ENCODE peak calls at places on chromosomes 4 and X, in five cellular contexts. One of them, this sample, is unnamed.

GRCh38 chr4:85595098-85595775 is 120.3 kb downstream of the ARHGAP24 start:
- DNase-seq in MM.1S: no peak
- DNase-seq in endothelial cell of umbilical vein: no peak
- DNase-seq in neural progenitor cell: no peak
- DNase-seq in GM23338: no peak
- DNase-seq in this sample: no peak

GRCh38 chrX:115978068-115978467 is 192.5 kb upstream of the AGTR2 start:
- DNase-seq in MM.1S: no peak
- DNase-seq in endothelial cell of umbilical vein: no peak
- DNase-seq in neural progenitor cell: no peak
- DNase-seq in GM23338: no peak
- DNase-seq in this sample: no peak

GRCh38 chr4:55931833-55932232 is 16.9 kb upstream of the CEP135 start:
- DNase-seq in MM.1S: no peak
- DNase-seq in endothelial cell of umbilical vein: no peak
- DNase-seq in neural progenitor cell: no peak
- DNase-seq in GM23338: no peak
- DNase-seq in this sample: no peak

GRCh38 chr4:81260443-81261102 is 45.6 kb upstream of the PRKG2 start:
- DNase-seq in MM.1S: no peak
- DNase-seq in endothelial cell of umbilical vein: no peak
- DNase-seq in neural progenitor cell: peak; percentile 46
- DNase-seq in GM23338: peak; percentile 86
- DNase-seq in this sample: peak; percentile 1

GRCh38 chrX:84729809-84730208 is 227.6 kb upstream of the HDX start:
- DNase-seq in MM.1S: peak; percentile 78
- DNase-seq in endothelial cell of umbilical vein: peak; percentile 7
- DNase-seq in neural progenitor cell: peak; percentile 58
- DNase-seq in GM23338: peak; percentile 67
- DNase-seq in this sample: peak; percentile 25

GRCh38 chr4:797066-797465 is 28.9 kb downstream of the CPLX1 start:
- DNase-seq in MM.1S: no peak
- DNase-seq in endothelial cell of umbilical vein: no peak
- DNase-seq in neural progenitor cell: no peak
- DNase-seq in GM23338: no peak
- DNase-seq in this sample: no peak

GRCh38 chrX:41027388-41027787 is 57.9 kb upstream of the USP9X start:
- DNase-seq in MM.1S: no peak
- DNase-seq in endothelial cell of umbilical vein: no peak
- DNase-seq in neural progenitor cell: peak; percentile 36
- DNase-seq in GM23338: peak; percentile 28
- DNase-seq in this sample: peak; percentile 67

GRCh38 chr4:55742655-55743191 is 76.9 kb upstream of the EXOC1L start:
- DNase-seq in MM.1S: no peak
- DNase-seq in endothelial cell of umbilical vein: peak; percentile 5
- DNase-seq in neural progenitor cell: peak; percentile 69
- DNase-seq in GM23338: no peak
- DNase-seq in this sample: no peak

GRCh38 chrX:80879143-80879542 is 69.5 kb upstream of the BRWD3 start:
- DNase-seq in MM.1S: peak; percentile 38
- DNase-seq in endothelial cell of umbilical vein: no peak
- DNase-seq in neural progenitor cell: no peak
- DNase-seq in GM23338: no peak
- DNase-seq in this sample: no peak

GRCh38 chr4:93303440-93303839 is 525.1 kb upstream of the ATOH1 start:
- DNase-seq in MM.1S: no peak
- DNase-seq in endothelial cell of umbilical vein: no peak
- DNase-seq in neural progenitor cell: no peak
- DNase-seq in GM23338: no peak
- DNase-seq in this sample: peak; percentile 83

GRCh38 chr4:93710101-93710846 is 118.3 kb upstream of the ATOH1 start:
- DNase-seq in MM.1S: no peak
- DNase-seq in endothelial cell of umbilical vein: no peak
- DNase-seq in neural progenitor cell: peak; percentile 65
- DNase-seq in GM23338: peak; percentile 81
- DNase-seq in this sample: peak; percentile 5

GRCh38 chrX:150198776-150199175 is 164.3 kb upstream of the MAMLD1 start:
- DNase-seq in MM.1S: no peak
- DNase-seq in endothelial cell of umbilical vein: no peak
- DNase-seq in neural progenitor cell: no peak
- DNase-seq in GM23338: no peak
- DNase-seq in this sample: peak; percentile 47

GRCh38 chrX:331145-331771 is 12.7 kb upstream of the GTPBP6 start:
- DNase-seq in MM.1S: no peak
- DNase-seq in endothelial cell of umbilical vein: peak; percentile 27
- DNase-seq in neural progenitor cell: peak; percentile 47
- DNase-seq in GM23338: peak; percentile 71
- DNase-seq in this sample: no peak

GRCh38 chr4:78395642-78396041 is 155.9 kb upstream of the ANXA3 start:
- DNase-seq in MM.1S: no peak
- DNase-seq in endothelial cell of umbilical vein: no peak
- DNase-seq in neural progenitor cell: no peak
- DNase-seq in GM23338: no peak
- DNase-seq in this sample: no peak

GRCh38 chr4:69096810-69097209 is 536 bp downstream of the UGT2B7 start:
- DNase-seq in MM.1S: no peak
- DNase-seq in endothelial cell of umbilical vein: no peak
- DNase-seq in neural progenitor cell: no peak
- DNase-seq in GM23338: no peak
- DNase-seq in this sample: no peak

GRCh38 chrX:133838761-133839676 is 146.4 kb downstream of the GPC3 start:
- DNase-seq in MM.1S: peak; percentile 30
- DNase-seq in endothelial cell of umbilical vein: peak; percentile 30
- DNase-seq in neural progenitor cell: peak; percentile 63
- DNase-seq in GM23338: peak; percentile 76
- DNase-seq in this sample: peak; percentile 10

GRCh38 chrX:2348225-2348624 is 152.6 kb downstream of the DHRSX start:
- DNase-seq in MM.1S: no peak
- DNase-seq in endothelial cell of umbilical vein: no peak
- DNase-seq in neural progenitor cell: peak; percentile 77
- DNase-seq in GM23338: no peak
- DNase-seq in this sample: no peak

GRCh38 chr4:141464366-141464765 is 172.0 kb upstream of the IL15 start:
- DNase-seq in MM.1S: no peak
- DNase-seq in endothelial cell of umbilical vein: no peak
- DNase-seq in neural progenitor cell: no peak
- DNase-seq in GM23338: no peak
- DNase-seq in this sample: no peak

DNA sequence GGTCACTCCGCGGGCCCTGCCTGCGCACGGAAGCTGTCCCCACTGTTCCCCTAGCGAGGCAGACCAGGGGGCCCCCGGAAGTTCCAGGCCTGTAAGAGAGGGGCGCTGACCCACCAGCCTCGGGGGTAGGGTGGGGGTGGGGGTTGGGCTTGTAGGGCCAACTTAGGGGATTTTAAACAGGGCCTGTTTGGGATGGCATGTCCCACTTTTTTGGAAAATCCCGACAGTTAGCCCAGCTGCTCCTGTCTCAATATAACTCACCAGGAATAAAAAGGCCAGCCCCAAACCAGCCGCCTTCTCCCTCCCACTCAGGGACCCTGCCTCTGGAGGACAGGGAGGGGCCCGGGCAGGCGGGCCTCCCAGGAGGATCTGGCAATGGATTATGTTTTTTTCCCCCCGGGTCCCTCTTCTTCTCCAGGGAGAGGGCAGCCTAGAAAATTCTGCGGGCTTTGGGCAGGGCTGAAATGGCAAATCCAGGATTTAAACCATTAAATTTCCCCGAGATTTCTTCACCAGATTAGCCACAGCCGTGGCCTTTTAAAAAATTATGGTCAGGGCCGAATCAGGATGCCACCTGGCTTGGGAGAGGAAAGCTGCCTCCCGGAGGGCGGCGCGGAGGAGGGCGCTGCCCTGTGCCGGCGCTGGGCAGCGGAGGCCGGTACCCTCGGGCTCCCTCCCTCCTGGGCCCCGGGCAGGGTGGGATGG is 959 bp downstream of the PPP2R2C start:
- DNase-seq in MM.1S: no peak
- DNase-seq in endothelial cell of umbilical vein: no peak
- DNase-seq in neural progenitor cell: peak; percentile 34
- DNase-seq in GM23338: peak; percentile 26
- DNase-seq in this sample: no peak
- H3K27ac ChIP-seq in MM.1S: no peak overlapping the region
- H3K27ac ChIP-seq in endothelial cell of umbilical vein: no peak overlapping the region
- H3K27ac ChIP-seq in neural progenitor cell: no peak overlapping the region
- H3K27ac ChIP-seq in GM23338: no peak overlapping the region
- H3K27ac ChIP-seq in this sample: no peak overlapping the region

DNA sequence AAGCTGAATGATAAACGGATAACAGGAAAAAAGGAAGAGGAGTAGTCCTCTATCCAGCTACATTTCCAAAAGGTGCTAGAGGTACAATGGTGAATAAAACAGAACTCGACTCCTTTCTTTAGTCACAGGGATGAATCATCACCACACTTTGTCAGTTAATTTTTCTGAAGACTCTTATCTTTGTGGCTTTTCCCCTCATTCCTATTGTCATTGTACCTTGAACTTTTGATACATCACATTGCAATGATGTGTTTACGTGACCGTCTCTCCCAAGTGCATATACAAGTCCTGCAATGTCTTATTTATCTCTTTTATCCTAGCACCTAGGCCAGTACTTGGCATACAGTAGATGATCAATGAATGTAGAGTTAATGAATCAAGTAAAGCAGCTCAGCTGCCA is 134.7 kb downstream of the LHFPL1 start:
- DNase-seq in MM.1S: no peak
- DNase-seq in endothelial cell of umbilical vein: no peak
- DNase-seq in neural progenitor cell: no peak
- DNase-seq in GM23338: no peak
- DNase-seq in this sample: no peak
- H4K20me1 ChIP-seq in MM.1S: no peaks in the 10 kb centered on the region
- H4K20me1 ChIP-seq in endothelial cell of umbilical vein: no peaks in the 10 kb centered on the region
- H4K20me1 ChIP-seq in neural progenitor cell: no peaks in the 10 kb centered on the region
- H4K20me1 ChIP-seq in GM23338: no peaks in the 10 kb centered on the region
- H4K20me1 ChIP-seq in this sample: no peaks in the 10 kb centered on the region

GRCh38 chrX:13760428-13760827 is 25.9 kb downstream of the OFD1 start:
- DNase-seq in MM.1S: no peak
- DNase-seq in endothelial cell of umbilical vein: no peak
- DNase-seq in neural progenitor cell: no peak
- DNase-seq in GM23338: no peak
- DNase-seq in this sample: no peak
- H3K36me3 ChIP-seq in MM.1S: no peaks in the 10 kb centered on the region
- H3K36me3 ChIP-seq in endothelial cell of umbilical vein: no peaks in the 10 kb centered on the region
- H3K36me3 ChIP-seq in neural progenitor cell: no peaks in the 10 kb centered on the region
- H3K36me3 ChIP-seq in GM23338: peaks cover 5% of the 10 kb centered on the region
- H3K36me3 ChIP-seq in this sample: peaks cover 47% of the 10 kb centered on the region

GRCh38 chr4:41364871-41365270 is 108.1 kb downstream of the UCHL1 start:
- DNase-seq in MM.1S: no peak
- DNase-seq in endothelial cell of umbilical vein: no peak
- DNase-seq in neural progenitor cell: no peak
- DNase-seq in GM23338: no peak
- DNase-seq in this sample: peak; percentile 9
- H3K27ac ChIP-seq in MM.1S: no peak overlapping the region
- H3K27ac ChIP-seq in endothelial cell of umbilical vein: no peak overlapping the region
- H3K27ac ChIP-seq in neural progenitor cell: no peak overlapping the region
- H3K27ac ChIP-seq in GM23338: no peak overlapping the region
- H3K27ac ChIP-seq in this sample: no peak overlapping the region

GRCh38 chr4:145888393-145888792 is 50.2 kb downstream of the ZNF827 start:
- DNase-seq in MM.1S: no peak
- DNase-seq in endothelial cell of umbilical vein: no peak
- DNase-seq in neural progenitor cell: no peak
- DNase-seq in GM23338: peak; percentile 78
- DNase-seq in this sample: no peak

GRCh38 chr4:145885666-145886065 is 53.0 kb downstream of the ZNF827 start:
- DNase-seq in MM.1S: no peak
- DNase-seq in endothelial cell of umbilical vein: no peak
- DNase-seq in neural progenitor cell: no peak
- DNase-seq in GM23338: no peak
- DNase-seq in this sample: no peak

GRCh38 chr4:145884775-145885174 is 53.8 kb downstream of the ZNF827 start:
- DNase-seq in MM.1S: no peak
- DNase-seq in endothelial cell of umbilical vein: no peak
- DNase-seq in neural progenitor cell: no peak
- DNase-seq in GM23338: no peak
- DNase-seq in this sample: no peak

GRCh38 chr4:145887241-145887964 is 51.2 kb downstream of the ZNF827 start:
- DNase-seq in MM.1S: no peak
- DNase-seq in endothelial cell of umbilical vein: peak; percentile 45
- DNase-seq in neural progenitor cell: no peak
- DNase-seq in GM23338: peak; percentile 58
- DNase-seq in this sample: no peak

GRCh38 chr4:145886871-145887240 is 51.8 kb downstream of the ZNF827 start:
- DNase-seq in MM.1S: no peak
- DNase-seq in endothelial cell of umbilical vein: no peak
- DNase-seq in neural progenitor cell: no peak
- DNase-seq in GM23338: no peak
- DNase-seq in this sample: no peak
- H4K20me1 ChIP-seq in MM.1S: no peaks in the 10 kb centered on the region
- H4K20me1 ChIP-seq in endothelial cell of umbilical vein: no peaks in the 10 kb centered on the region
- H4K20me1 ChIP-seq in neural progenitor cell: peaks cover 8% of the 10 kb centered on the region
- H4K20me1 ChIP-seq in GM23338: no peaks in the 10 kb centered on the region
- H4K20me1 ChIP-seq in this sample: no peaks in the 10 kb centered on the region

DNA sequence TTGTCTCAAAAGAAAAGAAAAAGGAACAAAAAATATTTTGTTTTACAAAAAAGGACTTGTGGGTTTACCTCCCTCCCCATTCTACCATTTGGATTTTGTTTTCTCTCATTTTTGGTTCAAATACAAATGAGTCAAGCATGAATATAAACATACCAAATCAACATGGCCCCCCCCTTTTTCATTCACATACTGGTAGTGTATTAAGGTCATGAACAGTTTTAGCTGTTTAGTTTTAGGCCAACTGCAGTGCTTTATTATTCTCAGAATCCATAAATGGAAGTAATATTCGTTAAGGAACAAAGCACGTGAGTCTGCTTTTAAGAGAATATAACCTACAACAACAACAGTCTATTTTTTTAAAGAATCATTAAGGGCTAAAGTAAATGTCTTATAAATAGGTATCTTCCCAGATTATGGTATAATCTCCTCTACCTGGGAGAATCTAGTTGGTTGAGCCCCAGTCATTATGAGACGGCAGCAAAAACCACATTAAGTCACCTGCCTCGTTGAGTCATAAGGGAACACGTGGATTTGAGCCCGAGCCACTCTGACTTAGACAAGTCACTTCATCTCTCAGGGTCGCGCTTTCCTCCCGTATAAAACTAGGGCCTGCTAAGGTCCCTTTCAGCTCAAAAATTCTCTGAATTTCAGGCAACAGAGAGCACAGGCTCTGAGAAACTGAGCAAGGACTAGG is 26.7 kb downstream of the BCLAF3 start:
- DNase-seq in MM.1S: no peak
- DNase-seq in endothelial cell of umbilical vein: no peak
- DNase-seq in neural progenitor cell: no peak
- DNase-seq in GM23338: no peak
- DNase-seq in this sample: peak; percentile 56
- H3K36me3 ChIP-seq in MM.1S: no peaks in the 10 kb centered on the region
- H3K36me3 ChIP-seq in endothelial cell of umbilical vein: peaks cover 2% of the 10 kb centered on the region
- H3K36me3 ChIP-seq in neural progenitor cell: no peaks in the 10 kb centered on the region
- H3K36me3 ChIP-seq in GM23338: peaks cover 5% of the 10 kb centered on the region
- H3K36me3 ChIP-seq in this sample: no peaks in the 10 kb centered on the region